ENCODE peak calls at places on chromosomes 5 and 9, in five cellular contexts. D, M, G, L and U are unnamed samples.

GRCh38 chr5:179731791-179732411 is 721 bp upstream of the MAML1 start:
- DNase-seq in D (no peak), M (peak), G (no peak), L (no peak), U (peak)

GRCh38 chr9:33778700-33779351 is 16.5 kb upstream of the PRSS3 start:
- DNase-seq in D (peak), M (peak), G (no peak), L (peak), U (no peak)

GRCh38 chr5:62985749-62986148 is 407.1 kb downstream of the LRRC70 start:
- DNase-seq in D (no peak), M (no peak), G (no peak), L (no peak), U (no peak)

GRCh38 chr5:93150311-93151012 is 430.6 kb downstream of the NR2F1-AS1 start:
- DNase-seq in D (no peak), M (no peak), G (no peak), L (no peak), U (no peak)

GRCh38 chr9:121966706-121967105 is 126.4 kb downstream of the TTLL11 start:
- DNase-seq in D (no peak), M (no peak), G (no peak), L (no peak), U (no peak)

GRCh38 chr9:129109504-129109903 is 1.1 kb downstream of the CRAT start:
- DNase-seq in D (no peak), M (no peak), G (no peak), L (no peak), U (no peak)

GRCh38 chr5:31864015-31864414 is 225.1 kb downstream of the PDZD2 start:
- DNase-seq in D (no peak), M (no peak), G (no peak), L (no peak), U (no peak)

GRCh38 chr9:114452219-114453169 is 52.8 kb downstream of the WHRN start:
- DNase-seq in D (peak), M (no peak), G (no peak), L (no peak), U (no peak)

GRCh38 chr9:134629586-134630392 is 11.8 kb upstream of the COL5A1 start:
- DNase-seq in D (no peak), M (no peak), G (no peak), L (no peak), U (peak)

GRCh38 chr9:137575725-137576411 is 2.9 kb downstream of the DPH7 start:
- DNase-seq in D (no peak), M (no peak), G (no peak), L (no peak), U (no peak)

GRCh38 chr9:134619456-134619982 is 22.1 kb upstream of the COL5A1 start:
- DNase-seq in D (no peak), M (no peak), G (no peak), L (no peak), U (no peak)

GRCh38 chr9:114836769-114837168 is 30.9 kb upstream of the TNFSF15 start:
- DNase-seq in D (no peak), M (no peak), G (no peak), L (no peak), U (no peak)

GRCh38 chr5:123261752-123262151 is 161.5 kb downstream of the CEP120 start:
- DNase-seq in D (no peak), M (no peak), G (no peak), L (no peak), U (no peak)